ENCODE peak calls at places on chromosomes 6 and 20, in six cellular contexts. One of them, this sample, is unnamed.

GRCh38 chr6:20978176-20978614 is 443.9 kb downstream of the CDKAL1 start:
- DNase-seq in NCI-H2227 treated with DMSO at 0.1 percent for 48 hours: peak
- DNase-seq in NCI-H526 treated with DMSO at 0.1 percent for 48 hours: no peak
- DNase-seq in CD14-positive monocyte: no peak
- DNase-seq in AG20443: peak
- DNase-seq in EL: peak
- DNase-seq in this sample: no peak

GRCh38 chr6:72418495-72418894 is 203.4 kb upstream of the KCNQ5 start:
- DNase-seq in EL: peak
- DNase-seq in AG20443: peak
- DNase-seq in NCI-H2227 treated with DMSO at 0.1 percent for 48 hours: no peak
- DNase-seq in NCI-H526 treated with DMSO at 0.1 percent for 48 hours: no peak
- DNase-seq in CD14-positive monocyte: no peak
- DNase-seq in this sample: no peak

GRCh38 chr6:152636675-152637421 is at the start of gene SYNE1:
- DNase-seq in NCI-H526 treated with DMSO at 0.1 percent for 48 hours: no peak
- DNase-seq in CD14-positive monocyte: peak
- DNase-seq in NCI-H2227 treated with DMSO at 0.1 percent for 48 hours: no peak
- DNase-seq in EL: peak
- DNase-seq in AG20443: peak
- DNase-seq in this sample: peak

GRCh38 chr20:10447028-10447427 is 11.9 kb downstream of the SLX4IP start:
- DNase-seq in CD14-positive monocyte: no peak
- DNase-seq in NCI-H2227 treated with DMSO at 0.1 percent for 48 hours: peak
- DNase-seq in NCI-H526 treated with DMSO at 0.1 percent for 48 hours: no peak
- DNase-seq in EL: peak
- DNase-seq in AG20443: peak
- DNase-seq in this sample: no peak

GRCh38 chr6:5403619-5404018 is 142.3 kb downstream of the FARS2 start:
- DNase-seq in CD14-positive monocyte: no peak
- DNase-seq in NCI-H526 treated with DMSO at 0.1 percent for 48 hours: no peak
- DNase-seq in AG20443: no peak
- DNase-seq in EL: peak
- DNase-seq in NCI-H2227 treated with DMSO at 0.1 percent for 48 hours: no peak
- DNase-seq in this sample: no peak

GRCh38 chr6:160088069-160088773 is 33.4 kb upstream of the SLC22A1 start:
- DNase-seq in CD14-positive monocyte: no peak
- DNase-seq in NCI-H526 treated with DMSO at 0.1 percent for 48 hours: no peak
- DNase-seq in NCI-H2227 treated with DMSO at 0.1 percent for 48 hours: peak
- DNase-seq in AG20443: peak
- DNase-seq in EL: peak
- DNase-seq in this sample: peak

GRCh38 chr6:42532038-42532669 is 31.7 kb upstream of the UBR2 start:
- DNase-seq in CD14-positive monocyte: no peak
- DNase-seq in EL: peak
- DNase-seq in AG20443: peak
- DNase-seq in NCI-H2227 treated with DMSO at 0.1 percent for 48 hours: peak
- DNase-seq in NCI-H526 treated with DMSO at 0.1 percent for 48 hours: peak
- DNase-seq in this sample: no peak

GRCh38 chr20:21048841-21049273 is 57.3 kb downstream of the LINC00237 start:
- DNase-seq in AG20443: peak
- DNase-seq in CD14-positive monocyte: peak
- DNase-seq in EL: peak
- DNase-seq in NCI-H526 treated with DMSO at 0.1 percent for 48 hours: no peak
- DNase-seq in NCI-H2227 treated with DMSO at 0.1 percent for 48 hours: no peak
- DNase-seq in this sample: peak

GRCh38 chr6:28489366-28490190 is 26.0 kb downstream of the GPX6 start:
- DNase-seq in EL: peak
- DNase-seq in CD14-positive monocyte: no peak
- DNase-seq in NCI-H526 treated with DMSO at 0.1 percent for 48 hours: no peak
- DNase-seq in AG20443: peak
- DNase-seq in NCI-H2227 treated with DMSO at 0.1 percent for 48 hours: peak
- DNase-seq in this sample: peak

GRCh38 chr6:90695316-90695715 is 108.4 kb upstream of the MAP3K7 start:
- DNase-seq in NCI-H526 treated with DMSO at 0.1 percent for 48 hours: no peak
- DNase-seq in AG20443: no peak
- DNase-seq in NCI-H2227 treated with DMSO at 0.1 percent for 48 hours: no peak
- DNase-seq in CD14-positive monocyte: no peak
- DNase-seq in EL: no peak
- DNase-seq in this sample: no peak

GRCh38 chr6:167212716-167213011 is 54.9 kb upstream of the GPR31 start:
- DNase-seq in NCI-H2227 treated with DMSO at 0.1 percent for 48 hours: no peak
- DNase-seq in CD14-positive monocyte: no peak
- DNase-seq in NCI-H526 treated with DMSO at 0.1 percent for 48 hours: no peak
- DNase-seq in EL: no peak
- DNase-seq in AG20443: no peak
- DNase-seq in this sample: no peak

GRCh38 chr6:1856381-1856780 is 246.7 kb downstream of the FOXC1 start:
- DNase-seq in NCI-H526 treated with DMSO at 0.1 percent for 48 hours: peak
- DNase-seq in CD14-positive monocyte: no peak
- DNase-seq in NCI-H2227 treated with DMSO at 0.1 percent for 48 hours: no peak
- DNase-seq in AG20443: no peak
- DNase-seq in EL: peak
- DNase-seq in this sample: no peak

GRCh38 chr20:22052025-22052527 is 346.6 kb downstream of the PAX1 start:
- DNase-seq in NCI-H2227 treated with DMSO at 0.1 percent for 48 hours: no peak
- DNase-seq in CD14-positive monocyte: no peak
- DNase-seq in AG20443: no peak
- DNase-seq in EL: no peak
- DNase-seq in NCI-H526 treated with DMSO at 0.1 percent for 48 hours: no peak
- DNase-seq in this sample: no peak

GRCh38 chr6:85015396-85015990 is 251.1 kb upstream of the TBX18 start:
- DNase-seq in AG20443: peak
- DNase-seq in NCI-H2227 treated with DMSO at 0.1 percent for 48 hours: peak
- DNase-seq in EL: peak
- DNase-seq in NCI-H526 treated with DMSO at 0.1 percent for 48 hours: no peak
- DNase-seq in CD14-positive monocyte: no peak
- DNase-seq in this sample: peak

GRCh38 chr20:56003111-56003800 is 2.1 kb downstream of the CBLN4 start:
- DNase-seq in CD14-positive monocyte: no peak
- DNase-seq in EL: no peak
- DNase-seq in NCI-H2227 treated with DMSO at 0.1 percent for 48 hours: no peak
- DNase-seq in NCI-H526 treated with DMSO at 0.1 percent for 48 hours: no peak
- DNase-seq in AG20443: no peak
- DNase-seq in this sample: peak

GRCh38 chr6:1670711-1671462 is 61.2 kb downstream of the FOXC1 start:
- DNase-seq in NCI-H526 treated with DMSO at 0.1 percent for 48 hours: no peak
- DNase-seq in CD14-positive monocyte: no peak
- DNase-seq in EL: peak
- DNase-seq in NCI-H2227 treated with DMSO at 0.1 percent for 48 hours: no peak
- DNase-seq in AG20443: no peak
- DNase-seq in this sample: no peak

GRCh38 chr6:7338031-7338430 is 25.0 kb upstream of the SSR1 start:
- DNase-seq in CD14-positive monocyte: no peak
- DNase-seq in EL: no peak
- DNase-seq in NCI-H2227 treated with DMSO at 0.1 percent for 48 hours: no peak
- DNase-seq in AG20443: no peak
- DNase-seq in NCI-H526 treated with DMSO at 0.1 percent for 48 hours: no peak
- DNase-seq in this sample: no peak

GRCh38 chr20:49856904-49857303 is 44.3 kb downstream of the SLC9A8 start:
- DNase-seq in CD14-positive monocyte: no peak
- DNase-seq in AG20443: no peak
- DNase-seq in EL: no peak
- DNase-seq in NCI-H2227 treated with DMSO at 0.1 percent for 48 hours: no peak
- DNase-seq in NCI-H526 treated with DMSO at 0.1 percent for 48 hours: no peak
- DNase-seq in this sample: no peak

GRCh38 chr6:28981391-28981832 is 23.7 kb downstream of the ZNF311 start:
- DNase-seq in EL: peak
- DNase-seq in NCI-H526 treated with DMSO at 0.1 percent for 48 hours: peak
- DNase-seq in CD14-positive monocyte: no peak
- DNase-seq in NCI-H2227 treated with DMSO at 0.1 percent for 48 hours: peak
- DNase-seq in AG20443: peak
- DNase-seq in this sample: peak

GRCh38 chr20:31605902-31606677 is 1.0 kb downstream of the ID1 start:
- DNase-seq in CD14-positive monocyte: no peak
- DNase-seq in NCI-H526 treated with DMSO at 0.1 percent for 48 hours: no peak
- DNase-seq in NCI-H2227 treated with DMSO at 0.1 percent for 48 hours: no peak
- DNase-seq in EL: no peak
- DNase-seq in AG20443: peak
- DNase-seq in this sample: peak

GRCh38 chr20:63682384-63683139 is 13.9 kb upstream of the TNFRSF6B start:
- DNase-seq in NCI-H2227 treated with DMSO at 0.1 percent for 48 hours: no peak
- DNase-seq in NCI-H526 treated with DMSO at 0.1 percent for 48 hours: no peak
- DNase-seq in EL: peak
- DNase-seq in CD14-positive monocyte: no peak
- DNase-seq in AG20443: peak
- DNase-seq in this sample: no peak

GRCh38 chr6:109381007-109381746 is 1.1 kb downstream of the CD164 start:
- DNase-seq in NCI-H526 treated with DMSO at 0.1 percent for 48 hours: peak
- DNase-seq in EL: peak
- DNase-seq in AG20443: no peak
- DNase-seq in CD14-positive monocyte: no peak
- DNase-seq in NCI-H2227 treated with DMSO at 0.1 percent for 48 hours: no peak
- DNase-seq in this sample: no peak

GRCh38 chr6:15264902-15265761 is 19.3 kb downstream of the JARID2 start:
- DNase-seq in NCI-H2227 treated with DMSO at 0.1 percent for 48 hours: no peak
- DNase-seq in CD14-positive monocyte: peak
- DNase-seq in NCI-H526 treated with DMSO at 0.1 percent for 48 hours: peak
- DNase-seq in EL: peak
- DNase-seq in AG20443: peak
- DNase-seq in this sample: no peak

GRCh38 chr6:71012871-71013456 is 56.1 kb upstream of the B3GAT2 start:
- DNase-seq in NCI-H526 treated with DMSO at 0.1 percent for 48 hours: peak
- DNase-seq in NCI-H2227 treated with DMSO at 0.1 percent for 48 hours: peak
- DNase-seq in EL: peak
- DNase-seq in CD14-positive monocyte: no peak
- DNase-seq in AG20443: peak
- DNase-seq in this sample: peak

GRCh38 chr6:40169878-40170277 is 235.6 kb upstream of the MOCS1 start:
- DNase-seq in CD14-positive monocyte: no peak
- DNase-seq in NCI-H526 treated with DMSO at 0.1 percent for 48 hours: no peak
- DNase-seq in EL: no peak
- DNase-seq in AG20443: no peak
- DNase-seq in NCI-H2227 treated with DMSO at 0.1 percent for 48 hours: no peak
- DNase-seq in this sample: peak

GRCh38 chr6:24890471-24890870 is 45.3 kb downstream of the RIPOR2 start:
- DNase-seq in CD14-positive monocyte: no peak
- DNase-seq in NCI-H2227 treated with DMSO at 0.1 percent for 48 hours: no peak
- DNase-seq in AG20443: no peak
- DNase-seq in NCI-H526 treated with DMSO at 0.1 percent for 48 hours: peak
- DNase-seq in EL: no peak
- DNase-seq in this sample: no peak

GRCh38 chr20:44835661-44836221 is 25.4 kb upstream of the RIMS4 start:
- DNase-seq in NCI-H2227 treated with DMSO at 0.1 percent for 48 hours: no peak
- DNase-seq in CD14-positive monocyte: no peak
- DNase-seq in EL: no peak
- DNase-seq in AG20443: no peak
- DNase-seq in NCI-H526 treated with DMSO at 0.1 percent for 48 hours: no peak
- DNase-seq in this sample: no peak

GRCh38 chr6:140504776-140505175 is 1130.3 kb upstream of the CITED2 start:
- DNase-seq in AG20443: no peak
- DNase-seq in NCI-H526 treated with DMSO at 0.1 percent for 48 hours: no peak
- DNase-seq in NCI-H2227 treated with DMSO at 0.1 percent for 48 hours: no peak
- DNase-seq in EL: no peak
- DNase-seq in CD14-positive monocyte: no peak
- DNase-seq in this sample: no peak

GRCh38 chr20:62641749-62642665 is at the start of gene SLCO4A1:
- DNase-seq in NCI-H2227 treated with DMSO at 0.1 percent for 48 hours: peak
- DNase-seq in CD14-positive monocyte: no peak
- DNase-seq in EL: peak
- DNase-seq in AG20443: peak
- DNase-seq in NCI-H526 treated with DMSO at 0.1 percent for 48 hours: peak
- DNase-seq in this sample: peak

GRCh38 chr6:36692861-36693702 is 4.5 kb upstream of the RAB44 start:
- DNase-seq in CD14-positive monocyte: no peak
- DNase-seq in NCI-H2227 treated with DMSO at 0.1 percent for 48 hours: no peak
- DNase-seq in NCI-H526 treated with DMSO at 0.1 percent for 48 hours: no peak
- DNase-seq in AG20443: peak
- DNase-seq in EL: no peak
- DNase-seq in this sample: peak

GRCh38 chr6:35432291-35432690 is 19.8 kb upstream of the FANCE start:
- DNase-seq in EL: no peak
- DNase-seq in NCI-H2227 treated with DMSO at 0.1 percent for 48 hours: no peak
- DNase-seq in AG20443: no peak
- DNase-seq in NCI-H526 treated with DMSO at 0.1 percent for 48 hours: no peak
- DNase-seq in CD14-positive monocyte: no peak
- DNase-seq in this sample: no peak

GRCh38 chr20:3603108-3603507 is 60.1 kb downstream of the GFRA4 start:
- DNase-seq in NCI-H526 treated with DMSO at 0.1 percent for 48 hours: no peak
- DNase-seq in EL: no peak
- DNase-seq in NCI-H2227 treated with DMSO at 0.1 percent for 48 hours: no peak
- DNase-seq in AG20443: no peak
- DNase-seq in CD14-positive monocyte: no peak
- DNase-seq in this sample: no peak

GRCh38 chr6:84652356-84653026 is 111.9 kb downstream of the TBX18 start:
- DNase-seq in EL: peak
- DNase-seq in NCI-H2227 treated with DMSO at 0.1 percent for 48 hours: no peak
- DNase-seq in AG20443: peak
- DNase-seq in NCI-H526 treated with DMSO at 0.1 percent for 48 hours: no peak
- DNase-seq in CD14-positive monocyte: no peak
- DNase-seq in this sample: no peak

GRCh38 chr6:79076160-79076559 is 1.9 kb downstream of the PHIP start:
- DNase-seq in CD14-positive monocyte: no peak
- DNase-seq in NCI-H2227 treated with DMSO at 0.1 percent for 48 hours: no peak
- DNase-seq in AG20443: no peak
- DNase-seq in NCI-H526 treated with DMSO at 0.1 percent for 48 hours: peak
- DNase-seq in EL: peak
- DNase-seq in this sample: no peak

GRCh38 chr6:165913676-165914570 is 250.9 kb upstream of the PDE10A start:
- DNase-seq in EL: no peak
- DNase-seq in AG20443: no peak
- DNase-seq in NCI-H526 treated with DMSO at 0.1 percent for 48 hours: no peak
- DNase-seq in CD14-positive monocyte: no peak
- DNase-seq in NCI-H2227 treated with DMSO at 0.1 percent for 48 hours: no peak
- DNase-seq in this sample: no peak

GRCh38 chr6:137490506-137490905 is 3.7 kb downstream of the OLIG3 start:
- DNase-seq in CD14-positive monocyte: no peak
- DNase-seq in AG20443: no peak
- DNase-seq in NCI-H2227 treated with DMSO at 0.1 percent for 48 hours: no peak
- DNase-seq in EL: no peak
- DNase-seq in NCI-H526 treated with DMSO at 0.1 percent for 48 hours: no peak
- DNase-seq in this sample: peak